ENCODE peak calls at places on chromosomes 4 and X, in nine cellular contexts. G is astrocyte of the spinal cord, O is upper lobe of left lung, C is mucosa of descending colon, V is body of pancreas, K is ascending aorta, E is HepG2, H is mammary epithelial cell, X is thoracic aorta. F is an unnamed sample.

GRCh38 chr4:7936963-7937362 is 2.7 kb downstream of the AFAP1 start:
- DNase-seq in G (no peak), O (no peak), C (no peak), V (no peak), K (no peak), E (no peak), H (no peak), X (no peak), F (no peak)

GRCh38 chrX:155959018-155959587 is 38.4 kb upstream of the IL9R start:
- DNase-seq in G (no peak), O (no peak), C (no peak), V (no peak), K (no peak), E (no peak), H (no peak), X (no peak), F (no peak)

GRCh38 chrX:65697915-65698796 is 30.7 kb downstream of the MSN start:
- DNase-seq in G (no peak), O (no peak), C (peak; percentile 42), V (no peak), K (no peak), E (no peak), H (no peak), X (no peak), F (no peak)

GRCh38 chr4:24105183-24106039 is 215.6 kb upstream of the PPARGC1A start:
- DNase-seq in G (peak; percentile 95), O (no peak), C (peak; percentile 12), V (no peak), K (no peak), E (no peak), H (peak; percentile 2), X (no peak), F (no peak)

GRCh38 chr4:186068581-186069402 is at the start of gene TLR3:
- DNase-seq in G (peak; percentile 62), O (no peak), C (peak; percentile 30), V (no peak), K (no peak), E (no peak), H (peak; percentile 42), X (no peak), F (no peak)

GRCh38 chr4:52750819-52751348 is 341 bp downstream of the ERVMER34-1 start:
- DNase-seq in G (no peak), O (peak; percentile 86), C (peak; percentile 10), V (peak; percentile 32), K (no peak), E (no peak), H (peak; percentile 54), X (no peak), F (peak; percentile 17)

GRCh38 chrX:137945470-137945869 is 379.5 kb downstream of the ZIC3 start:
- DNase-seq in G (no peak), O (no peak), C (no peak), V (no peak), K (no peak), E (no peak), H (no peak), X (no peak), F (no peak)

GRCh38 chr4:87838207-87838606 is 5.4 kb downstream of the MEPE start:
- DNase-seq in G (peak; percentile 8), O (no peak), C (no peak), V (no peak), K (no peak), E (no peak), H (no peak), X (no peak), F (no peak)

GRCh38 chrX:140526138-140526537 is 21.3 kb upstream of the SOX3 start:
- DNase-seq in G (peak; percentile 39), O (no peak), C (no peak), V (no peak), K (no peak), E (no peak), H (no peak), X (no peak), F (no peak)

GRCh38 chrX:57286507-57287251 is at the start of gene FAAH2:
- DNase-seq in G (no peak), O (no peak), C (peak; percentile 81), V (peak; percentile 88), K (no peak), E (peak; percentile 57), H (peak; percentile 86), X (no peak), F (peak; percentile 31)

DNA sequence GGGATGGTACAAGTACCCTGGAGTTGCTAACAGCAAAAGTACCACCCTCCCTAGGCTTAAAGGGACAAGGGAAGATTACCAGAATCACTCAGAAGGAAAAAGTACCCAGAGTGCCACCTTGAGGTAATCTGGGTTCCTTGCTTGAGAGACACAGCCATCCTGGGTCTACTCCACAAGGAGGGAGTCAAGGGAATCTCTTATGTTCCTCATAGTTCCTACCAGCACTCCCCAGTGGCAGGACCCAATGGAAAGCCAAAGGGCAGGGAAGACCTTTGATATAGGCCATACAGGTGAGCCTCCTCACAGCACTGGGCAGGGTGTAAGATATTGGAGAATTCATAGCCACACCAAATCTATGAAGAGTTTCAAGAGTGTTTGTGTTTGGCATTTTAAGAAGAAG is 5.7 kb downstream of the IL2 start:
- DNase-seq in G (peak; percentile 8), O (no peak), C (no peak), V (no peak), K (no peak), E (peak; percentile 1), H (peak; percentile 17), X (no peak), F (no peak)
- TF ChIP-seq CTCF in G (peak; percentile 40), O (no peak), C (no peak), V (no peak), K (no peak), E (peak; percentile 34), H (no peak), X (no peak), F (peak; percentile 23)

GRCh38 chr4:54320826-54321320 is 91.8 kb downstream of the PDGFRA start:
- DNase-seq in G (no peak), O (no peak), C (no peak), V (no peak), K (no peak), E (no peak), H (peak; percentile 26), X (no peak), F (no peak)

GRCh38 chr4:54317690-54318089 is 88.6 kb downstream of the PDGFRA start:
- DNase-seq in G (no peak), O (no peak), C (no peak), V (no peak), K (no peak), E (no peak), H (no peak), X (no peak), F (no peak)

GRCh38 chr4:54318904-54319303 is 89.8 kb downstream of the PDGFRA start:
- DNase-seq in G (peak; percentile 53), O (no peak), C (peak; percentile 17), V (no peak), K (no peak), E (peak; percentile 29), H (peak; percentile 25), X (no peak), F (no peak)

GRCh38 chr4:54322817-54323417 is 93.8 kb downstream of the PDGFRA start:
- DNase-seq in G (peak; percentile 58), O (no peak), C (peak; percentile 82), V (peak; percentile 78), K (peak; percentile 71), E (peak; percentile 68), H (peak; percentile 57), X (no peak), F (peak; percentile 67)
- TF ChIP-seq CTCF in G (peak; percentile 75), O (peak; percentile 63), C (peak; percentile 23), V (peak; percentile 73), K (peak; percentile 35), E (peak; percentile 86), H (peak; percentile 57), X (peak; percentile 70), F (peak; percentile 85)

GRCh38 chr4:122930877-122931276 is 8.5 kb upstream of the NUDT6 start:
- DNase-seq in G (peak; percentile 41), O (no peak), C (no peak), V (no peak), K (no peak), E (no peak), H (no peak), X (no peak), F (no peak)
- TF ChIP-seq CTCF in G (peak; percentile 28), O (peak; percentile 41), C (peak; percentile 13), V (peak; percentile 38), K (no peak), E (peak; percentile 4), H (peak; percentile 49), X (peak; percentile 63), F (peak; percentile 67)

DNA sequence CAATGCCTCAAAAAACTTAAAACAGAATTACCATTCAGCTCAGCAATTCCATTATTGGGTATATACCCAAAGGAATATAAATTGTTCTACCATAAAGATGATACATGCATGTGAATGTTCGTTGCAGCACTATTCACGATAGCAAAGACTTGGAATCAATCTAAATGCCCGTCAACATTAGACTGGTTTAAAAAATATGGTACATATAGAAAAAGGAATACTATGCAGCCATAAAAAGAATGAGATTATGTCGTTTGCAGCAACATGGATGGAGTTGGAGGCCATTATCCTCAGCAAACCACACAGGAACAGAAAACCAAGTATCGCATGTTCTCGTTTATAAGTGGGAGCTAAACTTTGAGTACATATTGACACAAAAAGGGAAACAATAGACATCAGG is 10.9 kb upstream of the SYNPO2 start:
- DNase-seq in G (no peak), O (no peak), C (no peak), V (no peak), K (no peak), E (no peak), H (no peak), X (no peak), F (no peak)
- TF ChIP-seq CTCF in G (no peak), O (no peak), C (no peak), V (no peak), K (no peak), E (no peak), H (no peak), X (no peak), F (no peak)

DNA sequence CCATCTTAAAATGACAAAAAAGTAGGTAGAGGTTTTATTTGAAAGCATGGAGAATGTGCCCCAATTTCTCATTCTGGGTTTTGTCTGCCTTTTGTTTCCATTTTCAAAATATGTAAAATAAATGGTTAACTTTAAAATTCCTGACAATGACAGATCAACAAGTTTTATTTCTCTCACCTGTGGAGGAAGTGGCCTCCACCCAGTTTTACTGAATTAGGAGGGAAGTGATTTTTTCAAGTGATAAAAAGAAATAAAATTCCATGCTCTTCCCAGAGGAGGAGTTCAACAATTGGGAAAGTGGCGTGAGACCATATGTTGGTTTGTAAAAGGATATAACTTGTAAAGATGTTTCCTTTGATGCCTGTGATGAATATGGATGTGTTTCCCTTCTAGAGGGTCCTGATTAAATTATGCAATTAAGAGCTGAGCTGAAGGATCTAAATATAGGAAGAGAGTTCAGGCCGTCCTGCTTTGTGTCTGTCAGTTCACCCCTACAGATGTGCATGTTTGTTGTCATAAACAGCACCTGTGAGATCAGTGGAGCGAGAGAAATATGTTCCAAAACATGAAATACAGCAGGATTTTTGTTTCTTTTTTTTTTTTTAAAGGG is 19.5 kb downstream of the SMAD1 start:
- DNase-seq in G (no peak), O (no peak), C (no peak), V (no peak), K (no peak), E (no peak), H (no peak), X (no peak), F (no peak)
- TF ChIP-seq CTCF in G (no peak), O (no peak), C (no peak), V (no peak), K (no peak), E (no peak), H (no peak), X (no peak), F (no peak)